ENCODE peak calls at places on chromosomes 2 and 18, in five cellular contexts. One of them, this sample, is unnamed.

GRCh38 chr2:106018141-106018540 is 176.0 kb downstream of the UXS1 start:
- DNase-seq in upper lobe of right lung: no peak
- DNase-seq in K562: no peak
- DNase-seq in GM23338: no peak
- DNase-seq in tibial artery: no peak
- DNase-seq in this sample: no peak

GRCh38 chr2:41917587-41917986 is 130.2 kb upstream of the PKDCC start:
- DNase-seq in K562: no peak
- DNase-seq in GM23338: no peak
- DNase-seq in upper lobe of right lung: no peak
- DNase-seq in tibial artery: no peak
- DNase-seq in this sample: no peak

GRCh38 chr2:156896294-156896693 is 361.2 kb upstream of the GALNT5 start:
- DNase-seq in tibial artery: no peak
- DNase-seq in K562: no peak
- DNase-seq in upper lobe of right lung: no peak
- DNase-seq in GM23338: no peak
- DNase-seq in this sample: no peak

GRCh38 chr2:62972601-62973000 is 78.0 kb upstream of the OTX1 start:
- DNase-seq in upper lobe of right lung: no peak
- DNase-seq in GM23338: no peak
- DNase-seq in K562: no peak
- DNase-seq in tibial artery: no peak
- DNase-seq in this sample: no peak

GRCh38 chr2:46804794-46805193 is 110.8 kb downstream of the MCFD2 start:
- DNase-seq in GM23338: no peak
- DNase-seq in K562: no peak
- DNase-seq in upper lobe of right lung: no peak
- DNase-seq in tibial artery: no peak
- DNase-seq in this sample: no peak

GRCh38 chr18:13381907-13382682 is 163.5 kb downstream of the LDLRAD4 start:
- DNase-seq in K562: no peak
- DNase-seq in tibial artery: peak
- DNase-seq in GM23338: no peak
- DNase-seq in upper lobe of right lung: peak
- DNase-seq in this sample: no peak

GRCh38 chr2:46666044-46666662 is 186.8 kb downstream of the TMEM247 start:
- DNase-seq in tibial artery: no peak
- DNase-seq in GM23338: no peak
- DNase-seq in upper lobe of right lung: no peak
- DNase-seq in K562: no peak
- DNase-seq in this sample: no peak

GRCh38 chr2:69054431-69054830 is 41.5 kb downstream of the ANTXR1 start:
- DNase-seq in K562: no peak
- DNase-seq in upper lobe of right lung: no peak
- DNase-seq in GM23338: no peak
- DNase-seq in tibial artery: peak
- DNase-seq in this sample: no peak

GRCh38 chr2:200306969-200307811 is 697 bp downstream of the SPATS2L start:
- DNase-seq in GM23338: peak
- DNase-seq in upper lobe of right lung: peak
- DNase-seq in tibial artery: peak
- DNase-seq in K562: peak
- DNase-seq in this sample: no peak

GRCh38 chr18:53886066-53886465 is 338.4 kb downstream of the MBD2 start:
- DNase-seq in upper lobe of right lung: no peak
- DNase-seq in GM23338: no peak
- DNase-seq in K562: no peak
- DNase-seq in tibial artery: no peak
- DNase-seq in this sample: no peak

GRCh38 chr2:62824378-62824777 is 118.9 kb downstream of the EHBP1 start:
- DNase-seq in upper lobe of right lung: no peak
- DNase-seq in tibial artery: no peak
- DNase-seq in GM23338: no peak
- DNase-seq in K562: no peak
- DNase-seq in this sample: no peak

GRCh38 chr2:20015482-20016083 is 3.1 kb upstream of the MATN3 start:
- DNase-seq in upper lobe of right lung: no peak
- DNase-seq in K562: peak
- DNase-seq in GM23338: peak
- DNase-seq in tibial artery: no peak
- DNase-seq in this sample: no peak

GRCh38 chr18:6249788-6250187 is 164.9 kb downstream of the L3MBTL4 start:
- DNase-seq in upper lobe of right lung: no peak
- DNase-seq in GM23338: no peak
- DNase-seq in K562: no peak
- DNase-seq in tibial artery: no peak
- DNase-seq in this sample: no peak

GRCh38 chr2:60424233-60424632 is 129.2 kb downstream of the BCL11A start:
- DNase-seq in tibial artery: no peak
- DNase-seq in GM23338: no peak
- DNase-seq in K562: no peak
- DNase-seq in upper lobe of right lung: no peak
- DNase-seq in this sample: no peak

GRCh38 chr2:27747827-27748352 is 23.6 kb upstream of the MRPL33 start:
- DNase-seq in GM23338: no peak
- DNase-seq in tibial artery: no peak
- DNase-seq in K562: no peak
- DNase-seq in upper lobe of right lung: no peak
- DNase-seq in this sample: no peak

GRCh38 chr2:207772081-207772843 is 2.6 kb upstream of the FZD5 start:
- DNase-seq in upper lobe of right lung: no peak
- DNase-seq in K562: peak
- DNase-seq in GM23338: peak
- DNase-seq in tibial artery: no peak
- DNase-seq in this sample: no peak

GRCh38 chr2:56410140-56410539 is 226.3 kb downstream of the CCDC85A start:
- DNase-seq in tibial artery: no peak
- DNase-seq in GM23338: no peak
- DNase-seq in K562: no peak
- DNase-seq in upper lobe of right lung: no peak
- DNase-seq in this sample: no peak

GRCh38 chr2:136020831-136021230 is 35.4 kb upstream of the DARS1 start:
- DNase-seq in upper lobe of right lung: no peak
- DNase-seq in tibial artery: no peak
- DNase-seq in K562: no peak
- DNase-seq in GM23338: no peak
- DNase-seq in this sample: no peak

GRCh38 chr2:172281648-172282576 is 145.5 kb upstream of the ITGA6 start:
- DNase-seq in GM23338: no peak
- DNase-seq in tibial artery: no peak
- DNase-seq in K562: no peak
- DNase-seq in upper lobe of right lung: no peak
- DNase-seq in this sample: no peak
- H3K27ac ChIP-seq in GM23338: no peak
- H3K27ac ChIP-seq in tibial artery: no peak
- H3K27ac ChIP-seq in K562: no peak
- H3K27ac ChIP-seq in upper lobe of right lung: no peak
- H3K27ac ChIP-seq in this sample: no peak

GRCh38 chr18:46070232-46070631 is 1.8 kb downstream of the PSTPIP2 start:
- DNase-seq in GM23338: no peak
- DNase-seq in tibial artery: no peak
- DNase-seq in upper lobe of right lung: no peak
- DNase-seq in K562: no peak
- DNase-seq in this sample: no peak
- H3K27ac ChIP-seq in GM23338: no peak
- H3K27ac ChIP-seq in tibial artery: no peak
- H3K27ac ChIP-seq in upper lobe of right lung: no peak
- H3K27ac ChIP-seq in K562: no peak
- H3K27ac ChIP-seq in this sample: no peak

DNA sequence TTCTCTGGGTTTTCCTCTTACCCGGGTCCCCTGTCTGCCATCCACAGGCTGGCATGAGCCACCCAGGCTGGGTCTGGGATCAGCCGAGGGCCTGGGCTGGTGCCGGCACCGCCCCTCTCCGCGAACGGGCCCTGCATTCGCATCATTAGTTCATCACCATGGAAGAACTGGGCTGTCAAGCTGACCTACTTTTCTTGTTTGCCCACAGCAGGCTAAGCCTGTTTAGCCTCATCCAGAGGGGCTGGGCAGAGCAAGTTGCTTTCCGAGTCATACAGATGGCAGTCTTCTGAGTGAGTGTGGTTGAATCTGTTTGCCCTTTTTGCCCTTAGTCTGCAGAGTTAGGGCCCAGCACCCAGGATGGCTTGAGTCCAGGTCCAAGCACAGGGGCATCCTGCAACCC is 67.8 kb downstream of the NPAS2 start:
- DNase-seq in K562: no peak
- DNase-seq in tibial artery: no peak
- DNase-seq in upper lobe of right lung: no peak
- DNase-seq in GM23338: no peak
- DNase-seq in this sample: peak
- H3K27ac ChIP-seq in K562: no peak
- H3K27ac ChIP-seq in tibial artery: no peak
- H3K27ac ChIP-seq in upper lobe of right lung: no peak
- H3K27ac ChIP-seq in GM23338: no peak
- H3K27ac ChIP-seq in this sample: peak

DNA sequence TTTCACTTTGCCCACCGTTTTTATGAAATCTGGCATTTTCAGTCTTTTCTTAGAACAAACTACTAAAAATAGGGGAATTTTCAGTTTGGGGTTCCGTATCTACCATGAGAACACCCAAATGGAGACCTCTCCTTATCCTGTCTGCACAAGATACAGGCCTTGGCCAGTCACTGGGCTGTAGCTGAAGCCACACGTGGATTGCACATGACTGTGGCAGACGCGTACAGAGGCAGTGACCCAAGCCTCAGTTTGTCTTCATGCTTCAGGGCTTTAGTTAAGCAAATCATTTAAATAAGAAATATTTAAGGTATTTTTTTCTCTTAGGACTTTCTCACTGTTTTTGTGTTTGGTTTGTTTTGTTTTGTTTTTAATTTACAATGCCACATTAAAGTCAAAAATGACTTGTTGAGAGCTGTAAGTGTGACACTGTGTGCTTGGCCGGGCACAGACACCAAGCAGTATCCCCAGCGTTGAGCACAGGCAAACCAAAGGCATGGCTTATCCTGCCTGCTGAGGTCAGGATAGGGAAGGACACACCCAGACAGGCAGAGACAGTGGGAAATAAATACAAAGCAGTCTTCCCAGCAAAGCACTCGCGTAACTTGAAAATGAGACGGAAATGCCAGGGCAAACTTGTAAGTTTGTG is 53.3 kb downstream of the TRAPPC12 start:
- DNase-seq in GM23338: no peak
- DNase-seq in K562: no peak
- DNase-seq in tibial artery: no peak
- DNase-seq in upper lobe of right lung: no peak
- DNase-seq in this sample: no peak
- H3K27ac ChIP-seq in GM23338: peak
- H3K27ac ChIP-seq in K562: no peak
- H3K27ac ChIP-seq in tibial artery: no peak
- H3K27ac ChIP-seq in upper lobe of right lung: peak
- H3K27ac ChIP-seq in this sample: no peak

GRCh38 chr2:112691761-112692370 is 29.0 kb upstream of the NT5DC4 start:
- DNase-seq in tibial artery: no peak
- DNase-seq in upper lobe of right lung: no peak
- DNase-seq in K562: no peak
- DNase-seq in GM23338: no peak
- DNase-seq in this sample: no peak
- H3K27ac ChIP-seq in tibial artery: no peak
- H3K27ac ChIP-seq in upper lobe of right lung: no peak
- H3K27ac ChIP-seq in K562: peak
- H3K27ac ChIP-seq in GM23338: no peak
- H3K27ac ChIP-seq in this sample: no peak

This sample was measured in caudate nucleus.